ENCODE peak calls at places on chromosomes 2 and 18, in eight cellular contexts. One of them, this sample, is unnamed.

GRCh38 chr2:9918275-9918674 is 33.2 kb upstream of the GRHL1 start:
- DNase-seq in posterior cingulate gyrus: no peak
- DNase-seq in pancreas: no peak
- DNase-seq in endothelial cell: no peak
- DNase-seq in stimulated activated CD4-positive, alpha-beta T cell treated with anti-CD3 and anti-CD28 coated beads, Interleukin-1b, Interleukin-23, amount 100 ng/mL, for 4 hours: no peak
- DNase-seq in NCI-H1105: no peak
- DNase-seq in adipocyte: no peak
- DNase-seq in GM12865: no peak
- DNase-seq in this sample: no peak

GRCh38 chr2:182144780-182145170 is 159.1 kb downstream of the PPP1R1C start:
- DNase-seq in posterior cingulate gyrus: no peak
- DNase-seq in pancreas: no peak
- DNase-seq in endothelial cell: no peak
- DNase-seq in stimulated activated CD4-positive, alpha-beta T cell treated with anti-CD3 and anti-CD28 coated beads, Interleukin-1b, Interleukin-23, amount 100 ng/mL, for 4 hours: no peak
- DNase-seq in NCI-H1105: no peak
- DNase-seq in adipocyte: no peak
- DNase-seq in GM12865: no peak
- DNase-seq in this sample: no peak

GRCh38 chr2:10344105-10345066 is 41.7 kb downstream of the HPCAL1 start:
- DNase-seq in posterior cingulate gyrus: no peak
- DNase-seq in pancreas: no peak
- DNase-seq in endothelial cell: no peak
- DNase-seq in stimulated activated CD4-positive, alpha-beta T cell treated with anti-CD3 and anti-CD28 coated beads, Interleukin-1b, Interleukin-23, amount 100 ng/mL, for 4 hours: no peak
- DNase-seq in NCI-H1105: no peak
- DNase-seq in adipocyte: peak; percentile 7
- DNase-seq in GM12865: no peak
- DNase-seq in this sample: no peak

GRCh38 chr2:19899853-19900525 is 1.8 kb downstream of the TTC32 start:
- DNase-seq in posterior cingulate gyrus: no peak
- DNase-seq in pancreas: no peak
- DNase-seq in endothelial cell: no peak
- DNase-seq in stimulated activated CD4-positive, alpha-beta T cell treated with anti-CD3 and anti-CD28 coated beads, Interleukin-1b, Interleukin-23, amount 100 ng/mL, for 4 hours: no peak
- DNase-seq in NCI-H1105: no peak
- DNase-seq in adipocyte: peak; percentile 18
- DNase-seq in GM12865: no peak
- DNase-seq in this sample: no peak

GRCh38 chr2:237616373-237617304 is 10.7 kb upstream of the LRRFIP1 start:
- DNase-seq in posterior cingulate gyrus: no peak
- DNase-seq in pancreas: no peak
- DNase-seq in endothelial cell: no peak
- DNase-seq in stimulated activated CD4-positive, alpha-beta T cell treated with anti-CD3 and anti-CD28 coated beads, Interleukin-1b, Interleukin-23, amount 100 ng/mL, for 4 hours: no peak
- DNase-seq in NCI-H1105: no peak
- DNase-seq in adipocyte: peak; percentile 85
- DNase-seq in GM12865: no peak
- DNase-seq in this sample: no peak

GRCh38 chr2:69831354-69831905 is 2.0 kb downstream of the GMCL1 start:
- DNase-seq in posterior cingulate gyrus: no peak
- DNase-seq in pancreas: no peak
- DNase-seq in endothelial cell: no peak
- DNase-seq in stimulated activated CD4-positive, alpha-beta T cell treated with anti-CD3 and anti-CD28 coated beads, Interleukin-1b, Interleukin-23, amount 100 ng/mL, for 4 hours: no peak
- DNase-seq in NCI-H1105: no peak
- DNase-seq in adipocyte: no peak
- DNase-seq in GM12865: no peak
- DNase-seq in this sample: no peak

GRCh38 chr2:12262681-12263436 is 453.9 kb upstream of the TRIB2 start:
- DNase-seq in posterior cingulate gyrus: no peak
- DNase-seq in pancreas: peak; percentile 18
- DNase-seq in endothelial cell: no peak
- DNase-seq in stimulated activated CD4-positive, alpha-beta T cell treated with anti-CD3 and anti-CD28 coated beads, Interleukin-1b, Interleukin-23, amount 100 ng/mL, for 4 hours: no peak
- DNase-seq in NCI-H1105: no peak
- DNase-seq in adipocyte: peak; percentile 24
- DNase-seq in GM12865: peak; percentile 64
- DNase-seq in this sample: no peak

GRCh38 chr2:181613241-181613640 is 43.7 kb downstream of the CERKL start:
- DNase-seq in posterior cingulate gyrus: no peak
- DNase-seq in pancreas: no peak
- DNase-seq in endothelial cell: no peak
- DNase-seq in stimulated activated CD4-positive, alpha-beta T cell treated with anti-CD3 and anti-CD28 coated beads, Interleukin-1b, Interleukin-23, amount 100 ng/mL, for 4 hours: no peak
- DNase-seq in NCI-H1105: no peak
- DNase-seq in adipocyte: peak; percentile 14
- DNase-seq in GM12865: no peak
- DNase-seq in this sample: no peak

GRCh38 chr2:78982638-78983330 is 42.7 kb upstream of the REG3G start:
- DNase-seq in posterior cingulate gyrus: no peak
- DNase-seq in pancreas: no peak
- DNase-seq in endothelial cell: no peak
- DNase-seq in stimulated activated CD4-positive, alpha-beta T cell treated with anti-CD3 and anti-CD28 coated beads, Interleukin-1b, Interleukin-23, amount 100 ng/mL, for 4 hours: no peak
- DNase-seq in NCI-H1105: no peak
- DNase-seq in adipocyte: no peak
- DNase-seq in GM12865: no peak
- DNase-seq in this sample: no peak

GRCh38 chr18:63192885-63193349 is 126.7 kb downstream of the BCL2 start:
- DNase-seq in posterior cingulate gyrus: no peak
- DNase-seq in pancreas: no peak
- DNase-seq in endothelial cell: no peak
- DNase-seq in stimulated activated CD4-positive, alpha-beta T cell treated with anti-CD3 and anti-CD28 coated beads, Interleukin-1b, Interleukin-23, amount 100 ng/mL, for 4 hours: no peak
- DNase-seq in NCI-H1105: no peak
- DNase-seq in adipocyte: no peak
- DNase-seq in GM12865: peak; percentile 81
- DNase-seq in this sample: no peak

GRCh38 chr2:199977984-199978415 is 22.6 kb downstream of the MAIP1 start:
- DNase-seq in posterior cingulate gyrus: no peak
- DNase-seq in pancreas: no peak
- DNase-seq in endothelial cell: no peak
- DNase-seq in stimulated activated CD4-positive, alpha-beta T cell treated with anti-CD3 and anti-CD28 coated beads, Interleukin-1b, Interleukin-23, amount 100 ng/mL, for 4 hours: no peak
- DNase-seq in NCI-H1105: no peak
- DNase-seq in adipocyte: peak; percentile 74
- DNase-seq in GM12865: peak; percentile 72
- DNase-seq in this sample: peak; percentile 67

GRCh38 chr2:234682492-234683228 is 185.8 kb upstream of the ARL4C start:
- DNase-seq in posterior cingulate gyrus: no peak
- DNase-seq in pancreas: no peak
- DNase-seq in endothelial cell: no peak
- DNase-seq in stimulated activated CD4-positive, alpha-beta T cell treated with anti-CD3 and anti-CD28 coated beads, Interleukin-1b, Interleukin-23, amount 100 ng/mL, for 4 hours: no peak
- DNase-seq in NCI-H1105: peak; percentile 89
- DNase-seq in adipocyte: peak; percentile 15
- DNase-seq in GM12865: no peak
- DNase-seq in this sample: no peak

GRCh38 chr18:79252904-79253633 is 142.7 kb upstream of the NFATC1 start:
- DNase-seq in posterior cingulate gyrus: no peak
- DNase-seq in pancreas: no peak
- DNase-seq in endothelial cell: no peak
- DNase-seq in stimulated activated CD4-positive, alpha-beta T cell treated with anti-CD3 and anti-CD28 coated beads, Interleukin-1b, Interleukin-23, amount 100 ng/mL, for 4 hours: no peak
- DNase-seq in NCI-H1105: no peak
- DNase-seq in adipocyte: no peak
- DNase-seq in GM12865: no peak
- DNase-seq in this sample: no peak

GRCh38 chr2:70011786-70012185 is 50.4 kb upstream of the ASPRV1 start:
- DNase-seq in posterior cingulate gyrus: no peak
- DNase-seq in pancreas: no peak
- DNase-seq in endothelial cell: no peak
- DNase-seq in stimulated activated CD4-positive, alpha-beta T cell treated with anti-CD3 and anti-CD28 coated beads, Interleukin-1b, Interleukin-23, amount 100 ng/mL, for 4 hours: no peak
- DNase-seq in NCI-H1105: no peak
- DNase-seq in adipocyte: no peak
- DNase-seq in GM12865: no peak
- DNase-seq in this sample: no peak

GRCh38 chr18:33761363-33761762 is 183.3 kb downstream of the ASXL3 start:
- DNase-seq in posterior cingulate gyrus: no peak
- DNase-seq in pancreas: no peak
- DNase-seq in endothelial cell: no peak
- DNase-seq in stimulated activated CD4-positive, alpha-beta T cell treated with anti-CD3 and anti-CD28 coated beads, Interleukin-1b, Interleukin-23, amount 100 ng/mL, for 4 hours: no peak
- DNase-seq in NCI-H1105: peak; percentile 45
- DNase-seq in adipocyte: peak; percentile 61
- DNase-seq in GM12865: peak; percentile 40
- DNase-seq in this sample: no peak

GRCh38 chr2:107932986-107933385 is 53.3 kb upstream of the SLC5A7 start:
- DNase-seq in posterior cingulate gyrus: no peak
- DNase-seq in pancreas: no peak
- DNase-seq in endothelial cell: no peak
- DNase-seq in stimulated activated CD4-positive, alpha-beta T cell treated with anti-CD3 and anti-CD28 coated beads, Interleukin-1b, Interleukin-23, amount 100 ng/mL, for 4 hours: no peak
- DNase-seq in NCI-H1105: peak; percentile 31
- DNase-seq in adipocyte: peak; percentile 77
- DNase-seq in GM12865: no peak
- DNase-seq in this sample: no peak

GRCh38 chr18:27750014-27750413 is 426.9 kb downstream of the CDH2 start:
- DNase-seq in posterior cingulate gyrus: no peak
- DNase-seq in pancreas: peak; percentile 31
- DNase-seq in endothelial cell: peak; percentile 69
- DNase-seq in stimulated activated CD4-positive, alpha-beta T cell treated with anti-CD3 and anti-CD28 coated beads, Interleukin-1b, Interleukin-23, amount 100 ng/mL, for 4 hours: no peak
- DNase-seq in NCI-H1105: no peak
- DNase-seq in adipocyte: peak; percentile 90
- DNase-seq in GM12865: peak; percentile 34
- DNase-seq in this sample: peak; percentile 75

GRCh38 chr2:199940373-199940772 is 14.9 kb downstream of the TYW5 start:
- DNase-seq in posterior cingulate gyrus: no peak
- DNase-seq in pancreas: no peak
- DNase-seq in endothelial cell: no peak
- DNase-seq in stimulated activated CD4-positive, alpha-beta T cell treated with anti-CD3 and anti-CD28 coated beads, Interleukin-1b, Interleukin-23, amount 100 ng/mL, for 4 hours: no peak
- DNase-seq in NCI-H1105: peak; percentile 12
- DNase-seq in adipocyte: peak; percentile 68
- DNase-seq in GM12865: peak; percentile 8
- DNase-seq in this sample: no peak

GRCh38 chr2:42841344-42841743 is 49.0 kb upstream of the HAAO start:
- DNase-seq in posterior cingulate gyrus: no peak
- DNase-seq in pancreas: no peak
- DNase-seq in endothelial cell: no peak
- DNase-seq in stimulated activated CD4-positive, alpha-beta T cell treated with anti-CD3 and anti-CD28 coated beads, Interleukin-1b, Interleukin-23, amount 100 ng/mL, for 4 hours: no peak
- DNase-seq in NCI-H1105: no peak
- DNase-seq in adipocyte: no peak
- DNase-seq in GM12865: no peak
- DNase-seq in this sample: no peak

GRCh38 chr2:16774980-16775963 is 109.6 kb upstream of the CYRIA start:
- DNase-seq in posterior cingulate gyrus: peak; percentile 51
- DNase-seq in pancreas: no peak
- DNase-seq in endothelial cell: peak; percentile 41
- DNase-seq in stimulated activated CD4-positive, alpha-beta T cell treated with anti-CD3 and anti-CD28 coated beads, Interleukin-1b, Interleukin-23, amount 100 ng/mL, for 4 hours: no peak
- DNase-seq in NCI-H1105: no peak
- DNase-seq in adipocyte: no peak
- DNase-seq in GM12865: no peak
- DNase-seq in this sample: no peak

GRCh38 chr2:124692707-124693106 is 667.6 kb downstream of the CNTNAP5 start:
- DNase-seq in posterior cingulate gyrus: no peak
- DNase-seq in pancreas: no peak
- DNase-seq in endothelial cell: no peak
- DNase-seq in stimulated activated CD4-positive, alpha-beta T cell treated with anti-CD3 and anti-CD28 coated beads, Interleukin-1b, Interleukin-23, amount 100 ng/mL, for 4 hours: no peak
- DNase-seq in NCI-H1105: no peak
- DNase-seq in adipocyte: no peak
- DNase-seq in GM12865: no peak
- DNase-seq in this sample: no peak

GRCh38 chr2:146461068-146461467 is 1383.8 kb upstream of the ACVR2A start:
- DNase-seq in posterior cingulate gyrus: no peak
- DNase-seq in pancreas: no peak
- DNase-seq in endothelial cell: no peak
- DNase-seq in stimulated activated CD4-positive, alpha-beta T cell treated with anti-CD3 and anti-CD28 coated beads, Interleukin-1b, Interleukin-23, amount 100 ng/mL, for 4 hours: no peak
- DNase-seq in NCI-H1105: no peak
- DNase-seq in adipocyte: no peak
- DNase-seq in GM12865: no peak
- DNase-seq in this sample: no peak